ENCODE peak calls at places on chromosome 16, in six cellular contexts. One of them, this sample, is unnamed.

GRCh38 chr16:86307518-86307903 is 202.8 kb upstream of the FOXF1 start:
- DNase-seq in ovary: no peak
- DNase-seq in K562: no peak
- DNase-seq in A549: peak
- DNase-seq in upper lobe of left lung: no peak
- DNase-seq in transverse colon: no peak
- DNase-seq in this sample: no peak

GRCh38 chr16:14071576-14072271 is 605 bp downstream of the MRTFB start:
- DNase-seq in ovary: no peak
- DNase-seq in K562: no peak
- DNase-seq in A549: no peak
- DNase-seq in upper lobe of left lung: peak
- DNase-seq in transverse colon: no peak
- DNase-seq in this sample: no peak

GRCh38 chr16:50067290-50067853 is 1.6 kb downstream of the HEATR3 start:
- DNase-seq in ovary: peak
- DNase-seq in K562: no peak
- DNase-seq in A549: peak
- DNase-seq in upper lobe of left lung: no peak
- DNase-seq in transverse colon: no peak
- DNase-seq in this sample: no peak

GRCh38 chr16:89575247-89576172 is at the start of gene CPNE7:
- DNase-seq in ovary: no peak
- DNase-seq in K562: peak
- DNase-seq in A549: peak
- DNase-seq in upper lobe of left lung: no peak
- DNase-seq in transverse colon: no peak
- DNase-seq in this sample: no peak

GRCh38 chr16:80899804-80900592 is 95.6 kb upstream of the CDYL2 start:
- DNase-seq in ovary: peak
- DNase-seq in K562: no peak
- DNase-seq in A549: peak
- DNase-seq in upper lobe of left lung: peak
- DNase-seq in transverse colon: peak
- DNase-seq in this sample: no peak

GRCh38 chr16:88063201-88063773 is 112.1 kb downstream of the BANP start:
- DNase-seq in ovary: peak
- DNase-seq in K562: no peak
- DNase-seq in A549: no peak
- DNase-seq in upper lobe of left lung: no peak
- DNase-seq in transverse colon: no peak
- DNase-seq in this sample: no peak

GRCh38 chr16:68843482-68844210 is at the start of gene TANGO6:
- DNase-seq in ovary: peak
- DNase-seq in K562: peak
- DNase-seq in A549: peak
- DNase-seq in upper lobe of left lung: peak
- DNase-seq in transverse colon: peak
- DNase-seq in this sample: peak

GRCh38 chr16:8496364-8496763 is 93.9 kb downstream of the TMEM114 start:
- DNase-seq in ovary: no peak
- DNase-seq in K562: no peak
- DNase-seq in A549: no peak
- DNase-seq in upper lobe of left lung: no peak
- DNase-seq in transverse colon: no peak
- DNase-seq in this sample: no peak

GRCh38 chr16:66365588-66365987 is 903 bp upstream of the CDH5 start:
- DNase-seq in ovary: peak
- DNase-seq in K562: no peak
- DNase-seq in A549: peak
- DNase-seq in upper lobe of left lung: peak
- DNase-seq in transverse colon: peak
- DNase-seq in this sample: no peak

GRCh38 chr16:22670551-22670970 is 143.4 kb upstream of the HS3ST2 start:
- DNase-seq in ovary: no peak
- DNase-seq in K562: peak
- DNase-seq in A549: peak
- DNase-seq in upper lobe of left lung: no peak
- DNase-seq in transverse colon: no peak
- DNase-seq in this sample: no peak

GRCh38 chr16:73202176-73202729 is 154.3 kb upstream of the ZFHX3 start:
- DNase-seq in ovary: no peak
- DNase-seq in K562: no peak
- DNase-seq in A549: peak
- DNase-seq in upper lobe of left lung: no peak
- DNase-seq in transverse colon: peak
- DNase-seq in this sample: no peak

GRCh38 chr16:11833951-11834695 is 17.2 kb downstream of the RSL1D1 start:
- DNase-seq in ovary: no peak
- DNase-seq in K562: no peak
- DNase-seq in A549: peak
- DNase-seq in upper lobe of left lung: no peak
- DNase-seq in transverse colon: no peak
- DNase-seq in this sample: no peak

GRCh38 chr16:49057391-49057790 is 224.2 kb downstream of the CBLN1 start:
- DNase-seq in ovary: no peak
- DNase-seq in K562: no peak
- DNase-seq in A549: no peak
- DNase-seq in upper lobe of left lung: no peak
- DNase-seq in transverse colon: no peak
- DNase-seq in this sample: peak

GRCh38 chr16:29756654-29757053 is 10.9 kb upstream of the C16orf54 start:
- DNase-seq in ovary: no peak
- DNase-seq in K562: no peak
- DNase-seq in A549: no peak
- DNase-seq in upper lobe of left lung: no peak
- DNase-seq in transverse colon: no peak
- DNase-seq in this sample: no peak

GRCh38 chr16:84836234-84836647 is 16.5 kb downstream of the CRISPLD2 start:
- DNase-seq in ovary: peak
- DNase-seq in K562: no peak
- DNase-seq in A549: peak
- DNase-seq in upper lobe of left lung: no peak
- DNase-seq in transverse colon: peak
- DNase-seq in this sample: peak
- TF ChIP-seq EP300 in ovary: peak
- TF ChIP-seq EP300 in K562: no peak
- TF ChIP-seq EP300 in A549: no peak
- TF ChIP-seq EP300 in upper lobe of left lung: no peak
- TF ChIP-seq EP300 in transverse colon: peak
- TF ChIP-seq EP300 in this sample: peak

GRCh38 chr16:58119509-58119845 is 9.7 kb downstream of the CFAP20 start:
- DNase-seq in ovary: no peak
- DNase-seq in K562: no peak
- DNase-seq in A549: no peak
- DNase-seq in upper lobe of left lung: no peak
- DNase-seq in transverse colon: no peak
- DNase-seq in this sample: no peak

GRCh38 chr16:58118801-58119508 is 10.2 kb downstream of the CFAP20 start:
- DNase-seq in ovary: no peak
- DNase-seq in K562: no peak
- DNase-seq in A549: no peak
- DNase-seq in upper lobe of left lung: no peak
- DNase-seq in transverse colon: no peak
- DNase-seq in this sample: no peak

GRCh38 chr16:58120216-58120615 is 9.0 kb downstream of the CFAP20 start:
- DNase-seq in ovary: no peak
- DNase-seq in K562: no peak
- DNase-seq in A549: no peak
- DNase-seq in upper lobe of left lung: no peak
- DNase-seq in transverse colon: no peak
- DNase-seq in this sample: no peak

GRCh38 chr16:58123896-58124600 is 5.1 kb downstream of the CFAP20 start:
- DNase-seq in ovary: no peak
- DNase-seq in K562: no peak
- DNase-seq in A549: no peak
- DNase-seq in upper lobe of left lung: no peak
- DNase-seq in transverse colon: no peak
- DNase-seq in this sample: no peak

DNA sequence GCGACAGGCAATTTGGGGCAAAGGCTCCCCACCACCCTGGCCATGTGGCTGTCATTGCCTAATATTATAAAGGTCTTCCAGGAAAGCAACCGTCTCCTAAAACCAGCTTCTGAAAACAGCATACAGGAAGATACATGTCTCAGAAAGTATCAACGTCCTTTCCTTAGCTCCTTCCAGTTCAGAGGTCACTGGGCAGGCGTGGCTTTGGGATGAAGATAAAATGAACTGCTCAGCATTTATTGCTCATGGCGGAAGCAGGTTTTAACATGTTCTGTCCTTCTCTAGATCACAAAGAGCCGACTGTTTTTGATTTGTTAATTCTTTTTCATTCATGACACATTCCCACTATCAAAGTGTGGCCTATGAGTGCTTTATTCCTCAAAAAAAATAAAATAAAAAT is 8.0 kb downstream of the CFAP20 start:
- DNase-seq in ovary: no peak
- DNase-seq in K562: peak
- DNase-seq in A549: no peak
- DNase-seq in upper lobe of left lung: no peak
- DNase-seq in transverse colon: peak
- DNase-seq in this sample: no peak
- H3K27ac ChIP-seq in ovary: no peak
- H3K27ac ChIP-seq in K562: peak
- H3K27ac ChIP-seq in A549: no peak
- H3K27ac ChIP-seq in upper lobe of left lung: no peak
- H3K27ac ChIP-seq in transverse colon: peak
- H3K27ac ChIP-seq in this sample: peak

DNA sequence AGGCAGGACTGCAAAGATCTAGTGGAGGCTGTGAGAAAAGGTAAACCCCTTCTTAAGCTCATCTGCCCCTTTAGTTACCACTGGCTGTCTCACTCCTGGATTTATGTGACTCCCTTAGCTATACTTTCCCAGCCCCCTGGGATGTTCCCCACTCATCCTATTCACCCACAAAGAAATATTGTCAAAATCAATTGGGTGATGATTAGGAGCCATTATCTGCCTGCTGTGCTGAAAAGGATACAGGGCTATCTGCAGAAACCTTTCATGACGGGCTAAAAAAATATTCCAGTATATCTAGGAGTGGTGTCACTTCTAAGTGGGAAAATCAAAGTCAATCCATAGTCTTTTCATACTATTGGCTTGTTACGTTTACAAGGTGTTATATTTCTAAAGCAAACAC is 8.0 kb upstream of the GNAO1 start:
- DNase-seq in ovary: no peak
- DNase-seq in K562: no peak
- DNase-seq in A549: no peak
- DNase-seq in upper lobe of left lung: no peak
- DNase-seq in transverse colon: no peak
- DNase-seq in this sample: no peak
- TF ChIP-seq EP300 in ovary: no peak
- TF ChIP-seq EP300 in K562: no peak
- TF ChIP-seq EP300 in A549: no peak
- TF ChIP-seq EP300 in upper lobe of left lung: no peak
- TF ChIP-seq EP300 in transverse colon: no peak
- TF ChIP-seq EP300 in this sample: no peak

GRCh38 chr16:83615981-83616380 is 191.8 kb upstream of the HSBP1 start:
- DNase-seq in ovary: no peak
- DNase-seq in K562: no peak
- DNase-seq in A549: no peak
- DNase-seq in upper lobe of left lung: no peak
- DNase-seq in transverse colon: no peak
- DNase-seq in this sample: peak

GRCh38 chr16:83615131-83615530 is 192.6 kb upstream of the HSBP1 start:
- DNase-seq in ovary: no peak
- DNase-seq in K562: no peak
- DNase-seq in A549: no peak
- DNase-seq in upper lobe of left lung: no peak
- DNase-seq in transverse colon: no peak
- DNase-seq in this sample: peak

GRCh38 chr16:83619381-83620150 is 188.2 kb upstream of the HSBP1 start:
- DNase-seq in ovary: no peak
- DNase-seq in K562: no peak
- DNase-seq in A549: no peak
- DNase-seq in upper lobe of left lung: no peak
- DNase-seq in transverse colon: no peak
- DNase-seq in this sample: peak

GRCh38 chr16:83615553-83615952 is 192.2 kb upstream of the HSBP1 start:
- DNase-seq in ovary: no peak
- DNase-seq in K562: no peak
- DNase-seq in A549: no peak
- DNase-seq in upper lobe of left lung: no peak
- DNase-seq in transverse colon: no peak
- DNase-seq in this sample: peak
- H3K27ac ChIP-seq in ovary: no peak
- H3K27ac ChIP-seq in K562: no peak
- H3K27ac ChIP-seq in A549: no peak
- H3K27ac ChIP-seq in upper lobe of left lung: no peak
- H3K27ac ChIP-seq in transverse colon: no peak
- H3K27ac ChIP-seq in this sample: no peak